ENCODE peak calls at places on chromosomes 13 and 19, in ten cellular contexts. P, U, Z, X, E, H, Y, I, L and M are unnamed samples.

GRCh38 chr13:113633485-113633873 is 24.5 kb downstream of the ATP4B start:
- DNase-seq in P (no peak), U (no peak), Z (no peak), X (no peak), E (peak), H (no peak), Y (no peak), I (no peak), L (no peak), M (no peak)

GRCh38 chr13:33183431-33184130 is 102.0 kb downstream of the STARD13 start:
- DNase-seq in P (no peak), U (no peak), Z (no peak), X (no peak), E (no peak), H (no peak), Y (no peak), I (no peak), L (peak), M (no peak)

GRCh38 chr13:50894042-50894441 is 15.5 kb upstream of the RNASEH2B start:
- DNase-seq in P (no peak), U (no peak), Z (no peak), X (no peak), E (no peak), H (no peak), Y (no peak), I (no peak), L (no peak), M (no peak)

GRCh38 chr13:23867027-23867491 is 22.1 kb downstream of the MIPEP start:
- DNase-seq in P (peak), U (no peak), Z (no peak), X (no peak), E (no peak), H (no peak), Y (no peak), I (no peak), L (peak), M (no peak)

GRCh38 chr19:34269968-34270621 is 15.7 kb downstream of the GARRE1 start:
- DNase-seq in P (peak), U (peak), Z (no peak), X (peak), E (peak), H (peak), Y (peak), I (peak), L (peak), M (no peak)

GRCh38 chr13:94154362-94154761 is 325.1 kb downstream of the DCT start:
- DNase-seq in P (peak), U (peak), Z (no peak), X (no peak), E (no peak), H (no peak), Y (no peak), I (no peak), L (no peak), M (no peak)

GRCh38 chr13:99285432-99286182 is 21.6 kb downstream of the GPR183 start:
- DNase-seq in P (no peak), U (no peak), Z (no peak), X (no peak), E (no peak), H (no peak), Y (no peak), I (no peak), L (no peak), M (no peak)

GRCh38 chr19:21092107-21092506 is 10.1 kb downstream of the ZNF714 start:
- DNase-seq in P (peak), U (no peak), Z (no peak), X (no peak), E (no peak), H (no peak), Y (no peak), I (no peak), L (no peak), M (no peak)

GRCh38 chr19:49064768-49065611 is at the start of gene NTF4:
- DNase-seq in P (no peak), U (no peak), Z (no peak), X (no peak), E (no peak), H (peak), Y (no peak), I (no peak), L (no peak), M (no peak)

GRCh38 chr19:44745386-44745831 is 3.1 kb upstream of the BCL3 start:
- DNase-seq in P (peak), U (peak), Z (no peak), X (no peak), E (peak), H (peak), Y (no peak), I (no peak), L (no peak), M (peak)

GRCh38 chr13:43377955-43378354 is 354.6 kb downstream of the DNAJC15 start:
- DNase-seq in P (peak), U (no peak), Z (no peak), X (no peak), E (no peak), H (no peak), Y (no peak), I (no peak), L (peak), M (no peak)